ENCODE peak calls at places on chromosomes 4 and X, in seven cellular contexts. Y, O, T, C, A, Q and P are unnamed samples.

GRCh38 chr4:139454646-139455045 is 725 bp downstream of the RAB33B start:
- DNase-seq in Y (no peak), O (no peak), T (no peak), C (no peak), A (no peak), Q (no peak), P (no peak)

GRCh38 chrX:137052641-137053235 is 18.9 kb upstream of the GPR101 start:
- DNase-seq in Y (no peak), O (peak), T (no peak), C (no peak), A (peak), Q (peak), P (no peak)

GRCh38 chr4:151644625-151645024 is 116.2 kb downstream of the GATB start:
- DNase-seq in Y (no peak), O (no peak), T (peak), C (peak), A (no peak), Q (peak), P (no peak)

GRCh38 chr4:153223418-153223792 is 19.2 kb downstream of the TRIM2 start:
- DNase-seq in Y (no peak), O (no peak), T (no peak), C (peak), A (no peak), Q (peak), P (no peak)

GRCh38 chr4:177673980-177674504 is 231.8 kb upstream of the AGA start:
- DNase-seq in Y (no peak), O (no peak), T (no peak), C (no peak), A (no peak), Q (no peak), P (no peak)

GRCh38 chrX:103373581-103373980 is 2.8 kb upstream of the BEX3 start:
- DNase-seq in Y (no peak), O (no peak), T (no peak), C (no peak), A (peak), Q (no peak), P (no peak)

GRCh38 chrX:10486373-10486772 is 134.0 kb downstream of the MID1 start:
- DNase-seq in Y (peak), O (no peak), T (no peak), C (peak), A (no peak), Q (no peak), P (peak)

GRCh38 chr4:152112887-152113286 is 352.1 kb upstream of the GATB start:
- DNase-seq in Y (no peak), O (no peak), T (no peak), C (no peak), A (no peak), Q (no peak), P (no peak)

GRCh38 chr4:187179086-187180070 is 455.7 kb upstream of the FAT1 start:
- DNase-seq in Y (no peak), O (no peak), T (no peak), C (no peak), A (no peak), Q (no peak), P (no peak)

GRCh38 chrX:154487518-154488290 is 1.3 kb upstream of the UBL4A start:
- DNase-seq in Y (no peak), O (no peak), T (no peak), C (no peak), A (no peak), Q (no peak), P (no peak)

GRCh38 chrX:105502336-105502735 is 281.8 kb upstream of the TEX13A start:
- DNase-seq in Y (peak), O (no peak), T (no peak), C (no peak), A (no peak), Q (no peak), P (no peak)

GRCh38 chrX:115399306-115399705 is 109.8 kb downstream of the LUZP4 start:
- DNase-seq in Y (no peak), O (no peak), T (no peak), C (no peak), A (no peak), Q (no peak), P (no peak)

GRCh38 chr4:95045429-95045828 is 287.7 kb downstream of the BMPR1B start:
- DNase-seq in Y (peak), O (no peak), T (no peak), C (no peak), A (no peak), Q (no peak), P (no peak)

GRCh38 chrX:13662537-13662841 is 9.5 kb downstream of the TCEANC start:
- DNase-seq in Y (no peak), O (no peak), T (no peak), C (no peak), A (no peak), Q (no peak), P (no peak)

GRCh38 chrX:38664285-38664684 is 102.9 kb downstream of the TSPAN7 start:
- DNase-seq in Y (peak), O (no peak), T (no peak), C (peak), A (peak), Q (peak), P (no peak)

GRCh38 chr4:185833055-185833598 is 21.1 kb upstream of the SORBS2 start:
- DNase-seq in Y (peak), O (no peak), T (peak), C (no peak), A (no peak), Q (no peak), P (no peak)

DNA sequence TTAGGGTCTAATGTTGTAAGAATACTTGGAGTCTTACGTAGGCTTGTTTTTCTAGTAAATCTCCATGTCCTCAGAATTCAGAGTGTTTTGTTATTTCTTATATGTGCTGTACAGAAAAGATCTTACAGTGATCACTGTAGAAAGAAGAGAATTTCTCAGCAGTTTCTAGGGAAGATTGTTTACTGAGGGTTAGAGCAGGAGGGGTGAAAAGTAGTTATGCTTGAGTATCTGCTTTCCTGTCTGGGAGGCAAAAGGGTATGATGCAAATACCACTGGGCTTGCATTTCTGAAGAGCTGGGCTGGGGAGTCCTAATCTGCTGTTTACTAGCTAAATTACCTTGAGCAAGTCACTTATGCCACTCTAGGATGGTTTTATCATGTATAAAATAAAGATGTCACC is 78.2 kb downstream of the BEND4 start:
- DNase-seq in Y (no peak), O (no peak), T (no peak), C (no peak), A (no peak), Q (no peak), P (no peak)
- H3K27ac ChIP-seq in Y (no peak), O (no peak), T (no peak), C (no peak), A (no peak), Q (no peak), P (no peak)

GRCh38 chrX:19772759-19773623 is 114.4 kb downstream of the SH3KBP1 start:
- DNase-seq in Y (no peak), O (peak), T (no peak), C (no peak), A (no peak), Q (no peak), P (no peak)
- H3K27ac ChIP-seq in Y (no peak), O (peak), T (no peak), C (no peak), A (no peak), Q (peak), P (no peak)

GRCh38 chr4:101977096-101977495 is 186.6 kb downstream of the BANK1 start:
- DNase-seq in Y (peak), O (no peak), T (no peak), C (peak), A (peak), Q (no peak), P (peak)

GRCh38 chr4:101983835-101984234 is 193.3 kb downstream of the BANK1 start:
- DNase-seq in Y (no peak), O (no peak), T (no peak), C (no peak), A (no peak), Q (no peak), P (no peak)

GRCh38 chr4:101987623-101988243 is 197.2 kb downstream of the BANK1 start:
- DNase-seq in Y (no peak), O (no peak), T (no peak), C (no peak), A (no peak), Q (no peak), P (no peak)

DNA sequence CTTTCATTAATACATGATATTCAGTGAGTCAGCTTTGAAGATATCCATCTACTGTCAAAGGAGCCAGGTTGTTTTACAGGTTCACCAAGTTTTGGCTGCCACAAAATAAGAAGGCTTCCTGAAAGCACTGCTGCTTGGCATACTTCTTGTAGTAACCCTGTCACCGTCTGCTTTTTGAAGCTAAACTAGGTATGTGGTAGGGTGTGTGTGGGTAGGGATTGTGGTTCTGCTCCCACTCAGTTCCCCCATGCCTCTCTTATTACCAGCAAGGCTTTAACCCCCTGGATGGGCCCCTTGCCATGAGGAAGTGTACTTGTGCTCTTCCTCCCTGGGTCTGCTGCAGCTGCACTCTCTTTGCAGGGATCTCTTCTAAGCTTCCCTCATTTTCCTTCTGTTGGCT is 191.2 kb downstream of the BANK1 start:
- DNase-seq in Y (peak), O (no peak), T (no peak), C (peak), A (no peak), Q (no peak), P (peak)
- H3K27ac ChIP-seq in Y (no peak), O (no peak), T (no peak), C (no peak), A (peak), Q (no peak), P (peak)

GRCh38 chr4:184802203-184803015 is 23.4 kb downstream of the ACSL1 start:
- DNase-seq in Y (no peak), O (no peak), T (no peak), C (no peak), A (no peak), Q (no peak), P (no peak)

GRCh38 chr4:184803884-184804283 is 21.9 kb downstream of the ACSL1 start:
- DNase-seq in Y (no peak), O (no peak), T (no peak), C (no peak), A (no peak), Q (no peak), P (no peak)

GRCh38 chr4:184804621-184805020 is 21.1 kb downstream of the ACSL1 start:
- DNase-seq in Y (no peak), O (no peak), T (no peak), C (no peak), A (no peak), Q (no peak), P (no peak)

GRCh38 chr4:184803133-184803532 is 22.6 kb downstream of the ACSL1 start:
- DNase-seq in Y (no peak), O (no peak), T (no peak), C (no peak), A (no peak), Q (no peak), P (no peak)

GRCh38 chr4:184801781-184802180 is 24.0 kb downstream of the ACSL1 start:
- DNase-seq in Y (peak), O (no peak), T (no peak), C (peak), A (no peak), Q (no peak), P (peak)
- H3K27ac ChIP-seq in Y (no peak), O (no peak), T (no peak), C (peak), A (no peak), Q (no peak), P (no peak)

GRCh38 chr4:6731301-6731641 is 15.3 kb downstream of the BLOC1S4 start:
- DNase-seq in Y (no peak), O (no peak), T (no peak), C (no peak), A (no peak), Q (no peak), P (no peak)

GRCh38 chr4:6731780-6732179 is 15.8 kb downstream of the BLOC1S4 start:
- DNase-seq in Y (no peak), O (no peak), T (no peak), C (no peak), A (no peak), Q (no peak), P (no peak)

GRCh38 chr4:6733358-6734164 is 17.6 kb downstream of the BLOC1S4 start:
- DNase-seq in Y (no peak), O (no peak), T (no peak), C (no peak), A (no peak), Q (peak), P (no peak)

GRCh38 chr4:6734165-6734786 is 18.3 kb downstream of the BLOC1S4 start:
- DNase-seq in Y (no peak), O (no peak), T (no peak), C (no peak), A (no peak), Q (peak), P (no peak)

DNA sequence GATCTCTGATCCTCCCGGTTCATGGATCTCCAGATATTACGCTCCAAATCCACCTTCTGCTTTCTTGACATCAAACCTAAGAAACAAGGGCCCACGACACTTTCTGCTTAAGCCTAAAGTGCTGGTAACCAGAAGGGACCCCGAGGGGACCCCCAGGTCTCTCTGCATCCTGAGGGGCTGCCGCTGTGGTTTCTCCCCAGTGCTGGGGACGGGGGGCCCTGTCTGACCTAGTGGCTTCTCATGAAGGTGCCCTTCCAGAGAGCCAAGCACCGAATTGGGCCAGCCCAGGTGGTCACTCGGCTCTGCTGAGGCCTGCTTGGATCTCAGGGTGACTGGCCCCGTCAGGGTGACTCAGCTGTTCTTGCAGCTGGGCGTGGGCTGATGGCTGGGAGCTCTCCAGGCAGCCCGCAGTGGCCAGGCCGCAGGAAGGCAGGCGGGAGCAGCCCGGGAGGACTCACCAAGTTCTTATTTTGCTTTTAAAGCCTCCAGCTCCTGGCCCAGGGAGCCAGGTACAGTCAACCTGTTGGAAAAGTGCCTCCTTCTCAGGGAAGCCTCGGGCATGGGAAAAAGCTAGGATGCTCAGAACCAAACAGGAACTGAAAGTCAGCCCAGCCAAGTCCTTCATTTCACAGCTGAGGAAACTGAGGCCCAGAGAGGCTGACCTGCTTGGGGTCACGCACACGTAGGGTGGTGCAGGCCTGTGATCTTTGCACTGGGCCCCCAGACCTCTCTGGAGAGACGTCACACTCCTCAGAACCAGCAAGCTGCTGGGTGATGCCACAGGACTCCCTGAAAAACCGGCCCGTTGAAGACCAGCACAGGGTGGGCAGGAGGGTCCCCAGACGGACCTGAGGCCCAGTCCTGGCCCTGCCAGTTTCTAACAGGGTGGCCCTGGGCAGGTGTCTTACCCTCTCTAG is 16.7 kb downstream of the BLOC1S4 start:
- DNase-seq in Y (peak), O (no peak), T (peak), C (peak), A (peak), Q (peak), P (peak)
- H3K27ac ChIP-seq in Y (peak), O (peak), T (no peak), C (peak), A (peak), Q (no peak), P (peak)

DNA sequence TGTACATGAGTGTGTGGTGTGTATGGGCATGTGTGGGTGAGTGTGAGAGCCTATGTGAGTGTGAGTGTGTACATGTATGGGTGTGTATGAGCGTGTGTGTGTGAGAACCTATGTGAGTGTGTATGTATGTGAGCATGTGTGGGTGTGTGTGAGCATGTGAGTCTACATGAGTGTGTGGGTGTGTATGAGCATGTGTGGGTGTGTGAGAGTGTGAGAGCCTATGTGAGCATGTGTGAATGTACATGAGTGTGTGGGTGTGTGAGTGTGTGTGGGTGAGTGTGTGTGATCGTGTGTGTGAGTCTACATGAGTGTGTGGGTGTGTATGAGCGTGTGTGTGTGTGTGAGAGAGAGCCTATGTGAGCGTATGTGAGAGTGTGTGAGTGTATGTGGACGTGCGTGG is 205.4 kb upstream of the PSAPL1 start:
- DNase-seq in Y (no peak), O (no peak), T (no peak), C (no peak), A (no peak), Q (no peak), P (no peak)
- H3K27ac ChIP-seq in Y (no peak), O (no peak), T (no peak), C (no peak), A (no peak), Q (no peak), P (no peak)

GRCh38 chr4:114601304-114602052 is 2.9 kb downstream of the UGT8 start:
- DNase-seq in Y (no peak), O (no peak), T (no peak), C (no peak), A (no peak), Q (no peak), P (no peak)

GRCh38 chr4:114606240-114606639 is 7.6 kb downstream of the UGT8 start:
- DNase-seq in Y (no peak), O (no peak), T (peak), C (peak), A (no peak), Q (no peak), P (peak)

GRCh38 chr4:114603455-114603854 is 4.8 kb downstream of the UGT8 start:
- DNase-seq in Y (no peak), O (no peak), T (no peak), C (no peak), A (no peak), Q (no peak), P (no peak)

DNA sequence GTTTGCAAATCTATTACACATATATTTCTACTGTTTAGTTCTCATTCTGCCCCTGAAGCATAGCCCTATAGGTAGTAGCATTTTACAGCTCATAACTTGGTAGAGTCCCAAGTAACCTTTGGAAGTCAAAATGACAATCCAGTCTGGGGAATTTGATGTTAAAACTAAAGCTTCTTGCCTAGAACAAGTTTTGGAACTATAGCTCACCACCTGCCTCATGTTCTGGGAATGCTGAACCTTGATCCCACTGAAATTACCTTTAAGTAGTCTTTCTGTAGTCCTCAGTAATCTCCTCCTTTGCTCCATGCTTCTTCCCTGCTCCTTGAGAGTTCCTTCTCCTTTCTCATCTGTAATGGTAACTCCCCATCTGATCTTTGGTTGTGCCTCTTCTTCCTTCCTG is 8.5 kb downstream of the UGT8 start:
- DNase-seq in Y (no peak), O (no peak), T (no peak), C (no peak), A (no peak), Q (no peak), P (no peak)
- H3K27ac ChIP-seq in Y (no peak), O (no peak), T (no peak), C (no peak), A (no peak), Q (no peak), P (no peak)

GRCh38 chr4:110119347-110119746 is 79.1 kb downstream of the ELOVL6 start:
- DNase-seq in Y (no peak), O (no peak), T (no peak), C (peak), A (no peak), Q (no peak), P (peak)
- H3K27ac ChIP-seq in Y (no peak), O (no peak), T (no peak), C (no peak), A (no peak), Q (peak), P (peak)

GRCh38 chrX:132114607-132115006 is 13.2 kb downstream of the FRMD7 start:
- DNase-seq in Y (no peak), O (no peak), T (no peak), C (no peak), A (no peak), Q (no peak), P (no peak)

GRCh38 chrX:132119821-132120220 is 8.0 kb downstream of the FRMD7 start:
- DNase-seq in Y (no peak), O (no peak), T (no peak), C (no peak), A (no peak), Q (no peak), P (no peak)

GRCh38 chrX:132120913-132121312 is 6.9 kb downstream of the FRMD7 start:
- DNase-seq in Y (no peak), O (no peak), T (no peak), C (no peak), A (no peak), Q (no peak), P (no peak)

GRCh38 chrX:132119283-132119682 is 8.5 kb downstream of the FRMD7 start:
- DNase-seq in Y (no peak), O (no peak), T (no peak), C (no peak), A (no peak), Q (no peak), P (no peak)

GRCh38 chrX:132118361-132118760 is 9.5 kb downstream of the FRMD7 start:
- DNase-seq in Y (no peak), O (no peak), T (no peak), C (no peak), A (no peak), Q (no peak), P (no peak)
- H3K27ac ChIP-seq in Y (no peak), O (no peak), T (no peak), C (no peak), A (no peak), Q (no peak), P (no peak)